ENCODE peak calls at places on chromosomes 2 and 18, in nine cellular contexts. D, E, W, K, L, Y, B, P and C are unnamed samples.

GRCh38 chr2:200814917-200815316 is 3.2 kb downstream of the BZW1 start:
- DNase-seq in D (no peak), E (no peak), W (no peak), K (no peak), L (peak), Y (no peak), B (no peak), P (no peak), C (no peak)

GRCh38 chr2:224085246-224085645 is 46.2 kb upstream of the SERPINE2 start:
- DNase-seq in D (no peak), E (no peak), W (no peak), K (no peak), L (peak), Y (no peak), B (no peak), P (peak), C (no peak)

GRCh38 chr18:56748698-56749268 is 97.6 kb downstream of the WDR7 start:
- DNase-seq in D (no peak), E (peak), W (no peak), K (no peak), L (peak), Y (no peak), B (peak), P (peak), C (peak)

GRCh38 chr18:69031571-69032451 is 233.9 kb downstream of the CCDC102B start:
- DNase-seq in D (no peak), E (no peak), W (no peak), K (no peak), L (no peak), Y (no peak), B (no peak), P (no peak), C (no peak)

GRCh38 chr2:218123986-218124385 is 1.8 kb upstream of the CXCR2 start:
- DNase-seq in D (no peak), E (no peak), W (no peak), K (no peak), L (no peak), Y (no peak), B (no peak), P (no peak), C (no peak)

GRCh38 chr2:126858436-126858835 is 40.3 kb upstream of the TEX51 start:
- DNase-seq in D (no peak), E (no peak), W (no peak), K (no peak), L (no peak), Y (no peak), B (no peak), P (no peak), C (no peak)

GRCh38 chr2:8577573-8577972 is 104.3 kb upstream of the ID2 start:
- DNase-seq in D (no peak), E (no peak), W (no peak), K (no peak), L (no peak), Y (no peak), B (no peak), P (no peak), C (no peak)

GRCh38 chr2:2271471-2271941 is 59.6 kb downstream of the MYT1L start:
- DNase-seq in D (no peak), E (no peak), W (no peak), K (peak), L (peak), Y (no peak), B (peak), P (no peak), C (peak)